ENCODE peak calls at places on chromosomes 6 and 20, in four cellular contexts. One of them, this sample, is unnamed.

GRCh38 chr6:44068607-44069296 is 58.5 kb downstream of the MRPL14 start:
- DNase-seq in mesenchymal stem cell: no peak
- DNase-seq in H1: no peak
- DNase-seq in neuronal stem cell: no peak
- DNase-seq in this sample: no peak

GRCh38 chr20:14288341-14289330 is 48.8 kb downstream of the FLRT3 start:
- DNase-seq in mesenchymal stem cell: no peak
- DNase-seq in H1: no peak
- DNase-seq in neuronal stem cell: no peak
- DNase-seq in this sample: no peak

GRCh38 chr6:128173290-128173689 is 272.4 kb upstream of the THEMIS start:
- DNase-seq in mesenchymal stem cell: no peak
- DNase-seq in H1: no peak
- DNase-seq in neuronal stem cell: no peak
- DNase-seq in this sample: no peak

GRCh38 chr20:8523684-8524083 is 391.6 kb downstream of the PLCB1 start:
- DNase-seq in mesenchymal stem cell: no peak
- DNase-seq in H1: no peak
- DNase-seq in neuronal stem cell: no peak
- DNase-seq in this sample: no peak

GRCh38 chr6:117595099-117595923 is 7.0 kb downstream of the GOPC start:
- DNase-seq in mesenchymal stem cell: no peak
- DNase-seq in H1: no peak
- DNase-seq in neuronal stem cell: no peak
- DNase-seq in this sample: no peak

GRCh38 chr20:32418376-32418775 is 60.2 kb downstream of the ASXL1 start:
- DNase-seq in mesenchymal stem cell: no peak
- DNase-seq in H1: no peak
- DNase-seq in neuronal stem cell: no peak
- DNase-seq in this sample: no peak

GRCh38 chr6:52566853-52567279 is 10.0 kb downstream of the TRAM2 start:
- DNase-seq in mesenchymal stem cell: peak
- DNase-seq in H1: no peak
- DNase-seq in neuronal stem cell: no peak
- DNase-seq in this sample: peak

GRCh38 chr6:134814076-134814709 is 135.7 kb downstream of the ALDH8A1 start:
- DNase-seq in mesenchymal stem cell: peak
- DNase-seq in H1: no peak
- DNase-seq in neuronal stem cell: no peak
- DNase-seq in this sample: peak

GRCh38 chr6:157823523-157824370 is 701 bp downstream of the SNX9 start:
- DNase-seq in mesenchymal stem cell: peak
- DNase-seq in H1: peak
- DNase-seq in neuronal stem cell: no peak
- DNase-seq in this sample: peak

GRCh38 chr6:131949909-131950766 is 1.0 kb downstream of the CCN2 start:
- DNase-seq in mesenchymal stem cell: peak
- DNase-seq in H1: peak
- DNase-seq in neuronal stem cell: peak
- DNase-seq in this sample: peak

GRCh38 chr20:8854566-8854965 is 214.3 kb upstream of the PLCB4 start:
- DNase-seq in mesenchymal stem cell: peak
- DNase-seq in H1: no peak
- DNase-seq in neuronal stem cell: no peak
- DNase-seq in this sample: no peak

GRCh38 chr20:25032478-25033183 is 25.3 kb downstream of the ACSS1 start:
- DNase-seq in mesenchymal stem cell: no peak
- DNase-seq in H1: no peak
- DNase-seq in neuronal stem cell: peak
- DNase-seq in this sample: no peak

GRCh38 chr6:38997128-38997761 is 51.3 kb upstream of the GLP1R start:
- DNase-seq in mesenchymal stem cell: peak
- DNase-seq in H1: peak
- DNase-seq in neuronal stem cell: peak
- DNase-seq in this sample: peak

GRCh38 chr20:25178563-25179438 is 16.7 kb upstream of the ENTPD6 start:
- DNase-seq in mesenchymal stem cell: peak
- DNase-seq in H1: peak
- DNase-seq in neuronal stem cell: peak
- DNase-seq in this sample: peak

GRCh38 chr6:157867155-157867559 is 44.1 kb downstream of the SNX9 start:
- DNase-seq in mesenchymal stem cell: peak
- DNase-seq in H1: no peak
- DNase-seq in neuronal stem cell: no peak
- DNase-seq in this sample: no peak

GRCh38 chr6:46312657-46313056 is 141.9 kb upstream of the ENPP5 start:
- DNase-seq in mesenchymal stem cell: no peak
- DNase-seq in H1: no peak
- DNase-seq in neuronal stem cell: no peak
- DNase-seq in this sample: no peak

GRCh38 chr6:142323377-142323776 is 21.6 kb downstream of the ADGRG6 start:
- DNase-seq in mesenchymal stem cell: peak
- DNase-seq in H1: no peak
- DNase-seq in neuronal stem cell: no peak
- DNase-seq in this sample: peak

GRCh38 chr6:70112686-70113570 is 190.0 kb downstream of the COL9A1 start:
- DNase-seq in mesenchymal stem cell: no peak
- DNase-seq in H1: no peak
- DNase-seq in neuronal stem cell: no peak
- DNase-seq in this sample: no peak

GRCh38 chr6:90216081-90216977 is 80.3 kb downstream of the BACH2 start:
- DNase-seq in mesenchymal stem cell: peak
- DNase-seq in H1: no peak
- DNase-seq in neuronal stem cell: peak
- DNase-seq in this sample: no peak

DNA sequence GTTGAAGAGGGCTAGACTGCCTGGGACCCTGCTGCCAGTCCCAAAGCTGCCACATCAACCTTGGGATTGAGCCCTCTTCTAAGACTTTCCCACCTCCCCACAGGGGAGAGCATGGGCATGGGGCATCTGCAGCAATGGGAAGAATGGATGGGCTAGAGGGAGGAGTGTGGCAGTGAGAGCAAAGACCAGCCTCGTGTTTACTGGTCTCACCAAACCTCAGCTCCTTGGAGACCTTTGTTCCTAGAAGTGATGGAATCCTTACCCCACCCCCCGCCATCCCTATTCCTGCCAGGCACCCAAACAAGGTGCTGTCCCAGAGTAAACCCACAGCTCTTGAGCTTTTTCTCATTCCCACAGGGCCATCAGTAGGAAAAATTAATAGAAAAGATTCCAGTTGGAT is 20.0 kb upstream of the ARMC12 start:
- DNase-seq in mesenchymal stem cell: no peak
- DNase-seq in H1: no peak
- DNase-seq in neuronal stem cell: no peak
- DNase-seq in this sample: no peak
- H2BK12ac ChIP-seq in mesenchymal stem cell: peak
- H2BK12ac ChIP-seq in H1: peak
- H2BK12ac ChIP-seq in neuronal stem cell: peak
- H2BK12ac ChIP-seq in this sample: no peak

GRCh38 chr6:56318851-56319250 is 71.5 kb upstream of the COL21A1 start:
- DNase-seq in mesenchymal stem cell: no peak
- DNase-seq in H1: no peak
- DNase-seq in neuronal stem cell: no peak
- DNase-seq in this sample: no peak
- H4K91ac ChIP-seq in mesenchymal stem cell: no peak
- H4K91ac ChIP-seq in H1: no peak
- H4K91ac ChIP-seq in neuronal stem cell: no peak
- H4K91ac ChIP-seq in this sample: no peak

DNA sequence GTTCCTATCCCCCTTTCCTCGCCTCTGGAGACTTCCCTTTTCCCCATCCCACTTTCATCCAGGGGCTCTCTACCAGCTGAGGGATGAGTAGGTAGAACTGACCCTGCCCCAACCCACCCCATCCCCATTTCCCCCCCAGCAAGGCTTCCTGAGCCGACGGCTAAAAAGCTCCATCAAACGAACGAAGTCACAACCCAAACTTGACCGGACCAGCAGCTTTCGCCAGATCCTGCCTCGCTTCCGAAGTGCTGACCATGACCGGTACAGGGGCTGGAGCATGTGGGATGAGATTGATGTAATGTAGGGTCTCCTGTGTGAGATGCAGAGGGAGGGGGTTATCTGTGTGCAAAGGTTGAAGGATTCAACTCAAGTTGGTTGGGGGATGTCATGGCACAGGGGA is 12.7 kb downstream of the SYNGAP1 start:
- DNase-seq in mesenchymal stem cell: no peak
- DNase-seq in H1: no peak
- DNase-seq in neuronal stem cell: no peak
- DNase-seq in this sample: no peak
- H2BK12ac ChIP-seq in mesenchymal stem cell: no peak
- H2BK12ac ChIP-seq in H1: peak
- H2BK12ac ChIP-seq in neuronal stem cell: no peak
- H2BK12ac ChIP-seq in this sample: no peak

DNA sequence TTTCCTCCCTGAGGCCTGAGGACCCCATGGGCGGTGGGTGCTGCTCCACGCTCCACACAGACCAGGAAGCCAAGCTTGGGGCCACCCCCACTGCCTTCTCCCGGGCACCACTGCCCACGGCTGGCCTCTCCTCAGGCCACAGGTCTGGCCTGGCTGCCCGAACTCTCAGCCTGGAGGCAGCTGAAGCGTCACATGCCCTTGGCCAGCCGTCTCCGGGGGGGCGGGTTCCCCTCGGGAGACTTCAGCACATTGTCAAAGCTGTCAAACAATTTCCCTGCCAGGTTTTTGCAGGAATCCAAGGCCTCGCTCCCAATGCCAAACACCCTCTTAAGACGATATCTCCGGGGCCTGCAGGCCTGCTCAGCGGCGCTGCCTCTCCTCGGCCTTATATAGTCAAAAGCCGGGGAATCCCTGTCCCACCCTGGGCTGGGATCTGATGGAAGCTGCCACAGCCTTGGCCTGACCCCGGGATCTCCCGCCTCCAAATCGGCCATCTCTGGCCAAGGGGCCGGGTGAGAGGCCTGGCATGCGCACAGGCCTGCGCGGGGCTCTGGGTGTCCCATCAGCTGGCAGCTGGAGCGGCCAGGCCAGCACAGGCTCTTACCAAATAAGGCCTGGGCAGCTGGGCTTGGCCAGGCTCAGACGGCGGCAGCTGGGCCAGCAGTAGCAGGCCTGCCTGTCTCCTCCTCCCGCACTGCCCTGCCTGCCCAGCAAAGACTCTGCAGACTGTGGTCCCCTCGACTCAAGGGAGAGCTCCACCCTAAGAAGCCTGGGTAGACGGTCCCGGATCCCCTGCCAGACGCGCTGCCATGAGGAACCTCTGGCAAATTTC is 49.7 kb downstream of the RBM38 start:
- DNase-seq in mesenchymal stem cell: no peak
- DNase-seq in H1: no peak
- DNase-seq in neuronal stem cell: no peak
- DNase-seq in this sample: no peak
- H4K91ac ChIP-seq in mesenchymal stem cell: no peak
- H4K91ac ChIP-seq in H1: no peak
- H4K91ac ChIP-seq in neuronal stem cell: peak
- H4K91ac ChIP-seq in this sample: peak

GRCh38 chr6:163830641-163831040 is 416.1 kb downstream of the QKI start:
- DNase-seq in mesenchymal stem cell: no peak
- DNase-seq in H1: no peak
- DNase-seq in neuronal stem cell: no peak
- DNase-seq in this sample: peak
- H2BK12ac ChIP-seq in mesenchymal stem cell: no peak
- H2BK12ac ChIP-seq in H1: no peak
- H2BK12ac ChIP-seq in neuronal stem cell: no peak
- H2BK12ac ChIP-seq in this sample: no peak

This sample was measured in trophoblast cell.